ENCODE peak calls at places on chromosomes 5 and 9, in five cellular contexts. G is activated naive CD4-positive, alpha-beta T cell; N is aorta; J is AG04450; F is nucleus accumbens. M is an unnamed sample.

GRCh38 chr5:123364443-123364842 is 58.8 kb downstream of the CEP120 start:
- DNase-seq in G (no peak), N (no peak), J (peak; percentile 23), F (no peak), M (no peak)

GRCh38 chr9:91164724-91165520 is 196.8 kb downstream of the AUH start:
- DNase-seq in G (no peak), N (peak; percentile 90), J (peak; percentile 97), F (no peak), M (peak; percentile 32)

GRCh38 chr5:119031047-119031886 is 39.6 kb upstream of the DMXL1 start:
- DNase-seq in G (no peak), N (no peak), J (no peak), F (no peak), M (no peak)

GRCh38 chr5:132227485-132228240 is at the start of gene P4HA2:
- DNase-seq in G (no peak), N (peak; percentile 88), J (no peak), F (peak; percentile 37), M (no peak)

GRCh38 chr5:2563046-2563445 is 188.4 kb downstream of the IRX2 start:
- DNase-seq in G (no peak), N (no peak), J (no peak), F (no peak), M (no peak)

GRCh38 chr9:127162046-127162445 is 39.6 kb upstream of the ANGPTL2 start:
- DNase-seq in G (no peak), N (no peak), J (no peak), F (no peak), M (no peak)

GRCh38 chr5:159713254-159713653 is 203.0 kb upstream of the ADRA1B start:
- DNase-seq in G (no peak), N (no peak), J (no peak), F (no peak), M (no peak)

GRCh38 chr5:134458234-134458633 is 46.6 kb upstream of the CDKN2AIPNL start:
- DNase-seq in G (no peak), N (peak; percentile 65), J (no peak), F (no peak), M (no peak)

GRCh38 chr5:93621340-93621872 is 38.4 kb downstream of the NR2F1 start:
- DNase-seq in G (no peak), N (peak; percentile 83), J (no peak), F (peak; percentile 79), M (no peak)